ENCODE peak calls at places on chromosomes 5 and 9, in eight cellular contexts. One of them, this sample, is unnamed.

GRCh38 chr5:36741138-36741537 is 134.7 kb downstream of the SLC1A3 start:
- DNase-seq in SK-N-SH: no peak
- DNase-seq in GM23338: no peak
- DNase-seq in HCT116: no peak
- DNase-seq in A549: no peak
- DNase-seq in HepG2: no peak
- DNase-seq in GM12878: no peak
- DNase-seq in K562: no peak
- DNase-seq in this sample: no peak

GRCh38 chr9:86521936-86522335 is 167.7 kb upstream of the TUT7 start:
- DNase-seq in HCT116: no peak
- DNase-seq in A549: no peak
- DNase-seq in SK-N-SH: no peak
- DNase-seq in GM23338: no peak
- DNase-seq in K562: no peak
- DNase-seq in GM12878: no peak
- DNase-seq in HepG2: no peak
- DNase-seq in this sample: no peak

GRCh38 chr5:2178528-2178927 is 295.8 kb upstream of the IRX4 start:
- DNase-seq in HepG2: no peak
- DNase-seq in K562: no peak
- DNase-seq in GM23338: no peak
- DNase-seq in HCT116: no peak
- DNase-seq in GM12878: no peak
- DNase-seq in SK-N-SH: no peak
- DNase-seq in A549: no peak
- DNase-seq in this sample: no peak

GRCh38 chr5:165525268-165525667 is 2019.8 kb downstream of the MAT2B start:
- DNase-seq in SK-N-SH: no peak
- DNase-seq in K562: no peak
- DNase-seq in A549: no peak
- DNase-seq in GM12878: no peak
- DNase-seq in HepG2: no peak
- DNase-seq in GM23338: no peak
- DNase-seq in HCT116: no peak
- DNase-seq in this sample: no peak

GRCh38 chr5:167870055-167870454 is 421.4 kb upstream of the WWC1 start:
- DNase-seq in SK-N-SH: no peak
- DNase-seq in HepG2: no peak
- DNase-seq in GM23338: no peak
- DNase-seq in A549: no peak
- DNase-seq in GM12878: no peak
- DNase-seq in HCT116: no peak
- DNase-seq in K562: no peak
- DNase-seq in this sample: no peak

GRCh38 chr9:87515086-87515485 is 17.4 kb downstream of the DAPK1 start:
- DNase-seq in SK-N-SH: no peak
- DNase-seq in K562: no peak
- DNase-seq in HCT116: no peak
- DNase-seq in GM12878: no peak
- DNase-seq in HepG2: no peak
- DNase-seq in GM23338: no peak
- DNase-seq in A549: no peak
- DNase-seq in this sample: no peak

GRCh38 chr9:138022121-138022741 is 144.6 kb downstream of the CACNA1B start:
- DNase-seq in A549: peak
- DNase-seq in GM23338: peak
- DNase-seq in HCT116: peak
- DNase-seq in HepG2: no peak
- DNase-seq in SK-N-SH: peak
- DNase-seq in K562: peak
- DNase-seq in GM12878: no peak
- DNase-seq in this sample: no peak

GRCh38 chr5:142491260-142491659 is 166.4 kb upstream of the SPRY4 start:
- DNase-seq in GM12878: no peak
- DNase-seq in A549: no peak
- DNase-seq in SK-N-SH: no peak
- DNase-seq in K562: no peak
- DNase-seq in GM23338: peak
- DNase-seq in HepG2: no peak
- DNase-seq in HCT116: no peak
- DNase-seq in this sample: no peak

GRCh38 chr9:115121140-115121710 is 3.3 kb upstream of the TNC start:
- DNase-seq in SK-N-SH: no peak
- DNase-seq in HCT116: no peak
- DNase-seq in A549: no peak
- DNase-seq in GM23338: no peak
- DNase-seq in K562: no peak
- DNase-seq in HepG2: no peak
- DNase-seq in GM12878: no peak
- DNase-seq in this sample: no peak

GRCh38 chr5:172931001-172931536 is 28.2 kb upstream of the RPL26L1 start:
- DNase-seq in GM23338: no peak
- DNase-seq in K562: no peak
- DNase-seq in HepG2: no peak
- DNase-seq in GM12878: no peak
- DNase-seq in HCT116: no peak
- DNase-seq in SK-N-SH: no peak
- DNase-seq in A549: peak
- DNase-seq in this sample: no peak

GRCh38 chr5:179619776-179620175 is 3.7 kb downstream of the HNRNPH1 start:
- DNase-seq in K562: no peak
- DNase-seq in GM23338: no peak
- DNase-seq in SK-N-SH: no peak
- DNase-seq in HepG2: no peak
- DNase-seq in HCT116: no peak
- DNase-seq in A549: no peak
- DNase-seq in GM12878: no peak
- DNase-seq in this sample: no peak

GRCh38 chr5:138336952-138337684 is 948 bp upstream of the FAM53C start:
- DNase-seq in GM23338: peak
- DNase-seq in HCT116: peak
- DNase-seq in HepG2: no peak
- DNase-seq in SK-N-SH: peak
- DNase-seq in K562: peak
- DNase-seq in GM12878: no peak
- DNase-seq in A549: peak
- DNase-seq in this sample: peak

GRCh38 chr9:36127652-36128244 is 8.8 kb upstream of the GLIPR2 start:
- DNase-seq in A549: no peak
- DNase-seq in GM12878: no peak
- DNase-seq in GM23338: no peak
- DNase-seq in HepG2: no peak
- DNase-seq in SK-N-SH: no peak
- DNase-seq in K562: no peak
- DNase-seq in HCT116: no peak
- DNase-seq in this sample: no peak

GRCh38 chr5:83871533-83872380 is 151.1 kb upstream of the HAPLN1 start:
- DNase-seq in HCT116: no peak
- DNase-seq in K562: no peak
- DNase-seq in A549: no peak
- DNase-seq in HepG2: no peak
- DNase-seq in GM23338: peak
- DNase-seq in GM12878: no peak
- DNase-seq in SK-N-SH: no peak
- DNase-seq in this sample: no peak

GRCh38 chr5:171845857-171846785 is 60.5 kb downstream of the SMIM23 start:
- DNase-seq in GM12878: no peak
- DNase-seq in HepG2: no peak
- DNase-seq in GM23338: no peak
- DNase-seq in A549: peak
- DNase-seq in SK-N-SH: no peak
- DNase-seq in HCT116: no peak
- DNase-seq in K562: peak
- DNase-seq in this sample: no peak

GRCh38 chr9:3136999-3137675 is 293.2 kb upstream of the PUM3 start:
- DNase-seq in A549: no peak
- DNase-seq in SK-N-SH: no peak
- DNase-seq in HepG2: no peak
- DNase-seq in GM23338: no peak
- DNase-seq in K562: no peak
- DNase-seq in GM12878: no peak
- DNase-seq in HCT116: no peak
- DNase-seq in this sample: no peak

GRCh38 chr9:94743035-94743954 is 16.8 kb downstream of the AOPEP start:
- DNase-seq in SK-N-SH: no peak
- DNase-seq in K562: no peak
- DNase-seq in GM12878: no peak
- DNase-seq in A549: no peak
- DNase-seq in HepG2: no peak
- DNase-seq in GM23338: no peak
- DNase-seq in HCT116: no peak
- DNase-seq in this sample: no peak

GRCh38 chr9:13974891-13975290 is 339.1 kb downstream of the NFIB start:
- DNase-seq in K562: no peak
- DNase-seq in GM12878: no peak
- DNase-seq in HepG2: no peak
- DNase-seq in GM23338: no peak
- DNase-seq in HCT116: no peak
- DNase-seq in SK-N-SH: no peak
- DNase-seq in A549: no peak
- DNase-seq in this sample: no peak

GRCh38 chr5:83632874-83633273 is 87.8 kb downstream of the HAPLN1 start:
- DNase-seq in A549: peak
- DNase-seq in K562: no peak
- DNase-seq in HepG2: no peak
- DNase-seq in HCT116: peak
- DNase-seq in GM23338: no peak
- DNase-seq in GM12878: no peak
- DNase-seq in SK-N-SH: no peak
- DNase-seq in this sample: no peak

GRCh38 chr5:25948278-25948677 is 1090.1 kb downstream of the CDH9 start:
- DNase-seq in SK-N-SH: no peak
- DNase-seq in A549: no peak
- DNase-seq in K562: no peak
- DNase-seq in HCT116: no peak
- DNase-seq in HepG2: no peak
- DNase-seq in GM23338: no peak
- DNase-seq in GM12878: no peak
- DNase-seq in this sample: no peak
- TF ChIP-seq CTCF in SK-N-SH: no peak
- TF ChIP-seq CTCF in A549: no peak
- TF ChIP-seq CTCF in K562: no peak
- TF ChIP-seq CTCF in HCT116: no peak
- TF ChIP-seq CTCF in HepG2: no peak
- TF ChIP-seq CTCF in GM23338: no peak
- TF ChIP-seq CTCF in GM12878: no peak
- TF ChIP-seq CTCF in this sample: no peak

GRCh38 chr5:130799015-130799414 is 366.0 kb downstream of the HINT1 start:
- DNase-seq in SK-N-SH: no peak
- DNase-seq in GM12878: no peak
- DNase-seq in HCT116: no peak
- DNase-seq in K562: no peak
- DNase-seq in HepG2: no peak
- DNase-seq in A549: no peak
- DNase-seq in GM23338: no peak
- DNase-seq in this sample: no peak
- H3K4me3 ChIP-seq in SK-N-SH: no peak
- H3K4me3 ChIP-seq in GM12878: no peak
- H3K4me3 ChIP-seq in HCT116: no peak
- H3K4me3 ChIP-seq in K562: no peak
- H3K4me3 ChIP-seq in HepG2: no peak
- H3K4me3 ChIP-seq in A549: no peak
- H3K4me3 ChIP-seq in GM23338: no peak
- H3K4me3 ChIP-seq in this sample: no peak

DNA sequence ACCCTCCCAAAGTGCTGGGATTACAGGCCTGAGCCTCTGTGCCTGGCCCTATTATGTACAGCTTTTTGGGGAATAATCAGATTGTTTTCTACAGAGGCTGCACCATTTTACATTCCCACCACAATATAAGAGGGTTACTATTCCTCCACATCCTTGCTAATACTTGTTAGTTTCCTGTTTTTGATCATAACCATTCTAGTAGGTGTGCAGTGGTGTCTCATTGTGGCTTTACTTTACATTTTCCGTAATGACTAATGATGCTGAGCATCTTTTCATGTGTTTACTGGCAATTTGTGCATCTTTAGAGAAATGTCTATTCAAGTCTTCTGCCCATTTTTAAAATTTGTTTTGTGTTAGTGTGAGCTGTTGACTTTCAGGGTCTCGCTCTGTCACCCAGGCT is 18.3 kb downstream of the PTPN3 start:
- DNase-seq in GM12878: no peak
- DNase-seq in A549: no peak
- DNase-seq in HCT116: no peak
- DNase-seq in GM23338: no peak
- DNase-seq in K562: no peak
- DNase-seq in HepG2: no peak
- DNase-seq in SK-N-SH: no peak
- DNase-seq in this sample: no peak
- TF ChIP-seq REST in GM12878: no peak
- TF ChIP-seq REST in A549: no peak
- TF ChIP-seq REST in HCT116: no peak
- TF ChIP-seq REST in GM23338: no peak
- TF ChIP-seq REST in K562: no peak
- TF ChIP-seq REST in HepG2: no peak
- TF ChIP-seq REST in SK-N-SH: no peak
- TF ChIP-seq REST in this sample: no peak

GRCh38 chr9:4305586-4305985 is 5.7 kb upstream of the GLIS3 start:
- DNase-seq in GM23338: no peak
- DNase-seq in HCT116: no peak
- DNase-seq in HepG2: no peak
- DNase-seq in A549: no peak
- DNase-seq in SK-N-SH: no peak
- DNase-seq in K562: no peak
- DNase-seq in GM12878: no peak
- DNase-seq in this sample: no peak

GRCh38 chr9:4306788-4307144 is 6.9 kb upstream of the GLIS3 start:
- DNase-seq in A549: no peak
- DNase-seq in K562: no peak
- DNase-seq in GM12878: no peak
- DNase-seq in GM23338: no peak
- DNase-seq in SK-N-SH: no peak
- DNase-seq in HepG2: no peak
- DNase-seq in HCT116: no peak
- DNase-seq in this sample: no peak

GRCh38 chr9:4303002-4303401 is 3.1 kb upstream of the GLIS3 start:
- DNase-seq in K562: no peak
- DNase-seq in GM23338: no peak
- DNase-seq in A549: no peak
- DNase-seq in HCT116: no peak
- DNase-seq in SK-N-SH: no peak
- DNase-seq in HepG2: no peak
- DNase-seq in GM12878: no peak
- DNase-seq in this sample: no peak

GRCh38 chr9:4306066-4306787 is 6.4 kb upstream of the GLIS3 start:
- DNase-seq in HCT116: no peak
- DNase-seq in HepG2: peak
- DNase-seq in K562: no peak
- DNase-seq in GM12878: no peak
- DNase-seq in SK-N-SH: no peak
- DNase-seq in GM23338: no peak
- DNase-seq in A549: no peak
- DNase-seq in this sample: no peak

DNA sequence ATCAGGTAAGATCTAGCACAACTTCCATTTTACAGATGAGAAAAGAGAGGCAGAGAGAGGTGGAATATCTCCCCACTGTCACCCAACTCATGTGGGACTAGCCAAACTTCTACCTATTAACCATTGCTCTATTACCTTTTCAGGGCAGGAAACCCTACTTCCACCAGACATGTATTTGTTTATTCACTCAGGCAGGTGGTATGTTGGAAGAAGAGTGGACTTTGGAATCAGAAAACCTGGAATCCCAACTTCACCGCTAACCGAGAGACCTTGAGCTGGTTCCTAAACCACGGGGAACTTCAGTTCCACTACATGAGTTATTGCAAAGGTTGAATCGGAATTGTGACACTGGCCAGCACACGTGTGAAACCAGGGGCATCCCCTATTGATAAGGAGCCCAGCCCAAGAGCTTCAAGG is 5.2 kb upstream of the GLIS3 start:
- DNase-seq in SK-N-SH: no peak
- DNase-seq in K562: no peak
- DNase-seq in GM23338: no peak
- DNase-seq in HepG2: peak
- DNase-seq in A549: no peak
- DNase-seq in HCT116: no peak
- DNase-seq in GM12878: no peak
- DNase-seq in this sample: no peak
- TF ChIP-seq CTCF in SK-N-SH: no peak
- TF ChIP-seq CTCF in K562: no peak
- TF ChIP-seq CTCF in GM23338: no peak
- TF ChIP-seq CTCF in HepG2: no peak
- TF ChIP-seq CTCF in A549: no peak
- TF ChIP-seq CTCF in HCT116: no peak
- TF ChIP-seq CTCF in GM12878: no peak
- TF ChIP-seq CTCF in this sample: no peak